ENCODE peak calls at places on chromosomes 5 and 9, in six cellular contexts. R is stimulated activated CD4-positive, alpha-beta T cell treated with anti-CD3 and anti-CD28 coated beads, Interleukin-15, amount 100 ng/mL, for 48 hours; B is GDM1; I is EL; U is type B pancreatic cell; N is activated T-cell treated with anti-CD3 and anti-CD28 coated beads for 48 hours. C is an unnamed sample.

GRCh38 chr9:114908104-114908621 is 22.2 kb downstream of the TNFSF8 start:
- DNase-seq in R (no peak), B (no peak), I (peak; percentile 96), U (no peak), N (no peak), C (no peak)

GRCh38 chr9:85258823-85259370 is 482.9 kb downstream of the AGTPBP1 start:
- DNase-seq in R (peak; percentile 2), B (peak; percentile 39), I (peak; percentile 73), U (no peak), N (peak; percentile 7), C (no peak)

GRCh38 chr9:15137089-15137488 is 169.9 kb downstream of the TTC39B start:
- DNase-seq in R (no peak), B (no peak), I (no peak), U (no peak), N (no peak), C (no peak)

GRCh38 chr9:95874303-95874988 is 1.0 kb upstream of the ERCC6L2 start:
- DNase-seq in R (no peak), B (no peak), I (peak; percentile 45), U (no peak), N (no peak), C (no peak)

GRCh38 chr5:141392429-141393198 is at the start of gene PCDHGA8:
- DNase-seq in R (no peak), B (no peak), I (no peak), U (no peak), N (no peak), C (no peak)

GRCh38 chr9:112866662-112867274 is 23.9 kb downstream of the SLC46A2 start:
- DNase-seq in R (no peak), B (no peak), I (peak; percentile 89), U (no peak), N (no peak), C (no peak)

GRCh38 chr5:173581408-173582197 is 34.8 kb downstream of the BOD1 start:
- DNase-seq in R (peak; percentile 7), B (no peak), I (peak; percentile 39), U (no peak), N (peak; percentile 52), C (peak; percentile 25)

GRCh38 chr5:6476313-6476661 is 27.6 kb downstream of the UBE2QL1 start:
- DNase-seq in R (no peak), B (no peak), I (no peak), U (no peak), N (no peak), C (no peak)

GRCh38 chr5:98402130-98402529 is 371.3 kb upstream of the RGMB start:
- DNase-seq in R (no peak), B (no peak), I (peak; percentile 13), U (no peak), N (no peak), C (no peak)

C was measured in activated naive CD4-positive, alpha-beta T cell treated with Interleukin-2 at 50 U/mL for 16 hours.